ENCODE peak calls at places on chromosomes 13 and 19, in six cellular contexts. N is kidney tubule cell; H is EL; O is activated CD4-positive, alpha-beta T cell treated with anti-CD3 and anti-CD28 coated beads, Interleukin-2, amount 50 U/mL, for 24 hours; Q is nucleus accumbens; C is right cardiac atrium. V is an unnamed sample.

GRCh38 chr13:91184244-91184926 is 163.1 kb upstream of the MIR17HG start:
- DNase-seq in C (no peak), Q (no peak), N (peak; percentile 60), O (no peak), H (no peak), V (no peak)

GRCh38 chr19:18093439-18094161 is 4.0 kb upstream of the MAST3 start:
- DNase-seq in Q (no peak), H (peak; percentile 56), O (no peak), N (peak; percentile 30), C (no peak), V (no peak)

GRCh38 chr19:19661675-19662251 is 1.7 kb downstream of the ATP13A1 start:
- DNase-seq in H (no peak), C (no peak), O (no peak), Q (no peak), N (no peak), V (no peak)

GRCh38 chr13:32384702-32385101 is 43.2 kb downstream of the N4BP2L1 start:
- DNase-seq in O (no peak), Q (no peak), C (no peak), N (no peak), H (no peak), V (no peak)

GRCh38 chr19:19063183-19064097 is at the start of gene SLC25A42:
- DNase-seq in O (peak; percentile 99), H (peak; percentile 100), Q (peak; percentile 100), N (peak; percentile 99), C (peak; percentile 100), V (peak; percentile 99)

GRCh38 chr19:18775586-18776287 is 15.4 kb downstream of the COMP start:
- DNase-seq in Q (no peak), O (no peak), H (peak; percentile 88), C (peak; percentile 59), N (peak; percentile 50), V (no peak)

GRCh38 chr19:37221136-37221535 is 3.1 kb downstream of the ZNF383 start:
- DNase-seq in H (no peak), C (no peak), N (no peak), O (no peak), Q (no peak), V (no peak)

GRCh38 chr13:28093871-28094270 is 6.5 kb downstream of the FLT3 start:
- DNase-seq in H (no peak), N (no peak), Q (no peak), C (no peak), O (no peak), V (no peak)

GRCh38 chr13:60590775-60591174 is 193.8 kb downstream of the TDRD3 start:
- DNase-seq in Q (no peak), C (no peak), H (no peak), O (no peak), N (no peak), V (no peak)

V was measured in mesenteric fat pad.